ENCODE peak calls at places on chromosome 3, in six cellular contexts. M is A673, N is ACHN, Y is heart left ventricle, K is upper lobe of right lung, H is AG20443. T is an unnamed sample.

GRCh38 chr3:32045091-32045964 is 61.1 kb upstream of the GPD1L start:
- DNase-seq in M (no peak), Y (peak), K (no peak), N (no peak), H (peak), T (no peak)

GRCh38 chr3:140863481-140864084 is 78.1 kb upstream of the SLC25A36 start:
- DNase-seq in N (peak), Y (peak), K (no peak), M (peak), H (peak), T (no peak)

GRCh38 chr3:117875887-117876286 is 1158.8 kb downstream of the IGSF11 start:
- DNase-seq in Y (no peak), K (no peak), M (no peak), H (no peak), N (no peak), T (no peak)

GRCh38 chr3:27729748-27730611 is 7.9 kb upstream of the EOMES start:
- DNase-seq in M (no peak), K (no peak), N (no peak), Y (peak), H (peak), T (no peak)

GRCh38 chr3:112303811-112304325 is 9.9 kb upstream of the SLC9C1 start:
- DNase-seq in N (peak), K (no peak), Y (peak), M (peak), H (peak), T (no peak)

GRCh38 chr3:6799264-6799915 is 61.5 kb upstream of the GRM7 start:
- DNase-seq in Y (no peak), H (peak), N (peak), K (no peak), M (peak), T (no peak)

GRCh38 chr3:46883252-46884185 is 6.0 kb downstream of the PTH1R start:
- DNase-seq in K (no peak), H (peak), M (peak), N (no peak), Y (no peak), T (no peak)

GRCh38 chr3:17013050-17013449 is 128.3 kb downstream of the PLCL2 start:
- DNase-seq in M (no peak), Y (no peak), H (no peak), K (no peak), N (peak), T (no peak)

GRCh38 chr3:194950906-194951628 is 265.4 kb downstream of the FAM43A start:
- DNase-seq in N (no peak), K (no peak), Y (no peak), M (no peak), H (no peak), T (no peak)

GRCh38 chr3:108667312-108667711 is 77.8 kb downstream of the DZIP3 start:
- DNase-seq in H (no peak), N (no peak), K (no peak), Y (no peak), M (no peak), T (no peak)

T was measured in coronary artery.